ENCODE peak calls at places on chromosomes 16 and 17, in four cellular contexts. N, A, E and Q are unnamed samples.

GRCh38 chr17:64024781-64025731 is 4.6 kb upstream of the ICAM2 start:
- DNase-seq in A (no peak), N (no peak), E (no peak), Q (peak; percentile 61)

GRCh38 chr16:17251496-17251895 is 219.3 kb downstream of the XYLT1 start:
- DNase-seq in N (no peak), A (no peak), E (no peak), Q (no peak)

GRCh38 chr16:11224096-11224893 is 31.7 kb downstream of the SOCS1 start:
- DNase-seq in N (no peak), E (peak; percentile 91), A (peak; percentile 86), Q (peak; percentile 86)

GRCh38 chr16:58614212-58614611 is 15.4 kb downstream of the CNOT1 start:
- DNase-seq in E (no peak), N (no peak), A (no peak), Q (no peak)

GRCh38 chr17:36095992-36096391 is 6.0 kb upstream of the CCL3 start:
- DNase-seq in N (peak; percentile 56), E (no peak), A (no peak), Q (no peak)

GRCh38 chr16:69567031-69567680 is 1.4 kb downstream of the NFAT5 start:
- DNase-seq in N (peak; percentile 9), A (no peak), E (no peak), Q (no peak)

GRCh38 chr16:80606221-80606766 is 65.5 kb downstream of the DYNLRB2 start:
- DNase-seq in N (no peak), E (no peak), A (no peak), Q (no peak)

GRCh38 chr16:47873434-47873833 is 282.4 kb downstream of the ABCC12 start:
- DNase-seq in N (no peak), A (no peak), E (no peak), Q (no peak)

GRCh38 chr16:4865231-4865860 is 18.1 kb downstream of the UBN1 start:
- DNase-seq in E (no peak), A (no peak), N (no peak), Q (no peak)

GRCh38 chr17:60947100-60947499 is 269.4 kb downstream of the BCAS3 start:
- DNase-seq in N (no peak), E (no peak), A (no peak), Q (no peak)

GRCh38 chr17:75723201-75723930 is 2.1 kb downstream of the ITGB4 start:
- DNase-seq in A (peak; percentile 91), N (no peak), E (peak; percentile 50), Q (no peak)

GRCh38 chr17:66301418-66301863 is 972 bp upstream of the PRKCA start:
- DNase-seq in E (no peak), A (peak; percentile 10), N (no peak), Q (no peak)

GRCh38 chr16:920722-921121 is 50.1 kb downstream of the LMF1 start:
- DNase-seq in E (no peak), N (no peak), A (no peak), Q (no peak)

GRCh38 chr16:67017451-67017750 is 11.5 kb upstream of the CBFB start:
- DNase-seq in A (no peak), E (no peak), N (no peak), Q (peak; percentile 44)

GRCh38 chr16:2857451-2858244 is at the start of gene PRSS22:
- DNase-seq in N (no peak), E (peak; percentile 81), A (peak; percentile 75), Q (no peak)

GRCh38 chr17:69012895-69013805 is 47.6 kb downstream of the ABCA9 start:
- DNase-seq in N (no peak), E (no peak), A (no peak), Q (no peak)

GRCh38 chr16:1357906-1358566 is 6.3 kb downstream of the GNPTG start:
- DNase-seq in A (no peak), N (no peak), E (no peak), Q (no peak)

GRCh38 chr16:8858994-8859912 is 9.6 kb downstream of the CARHSP1 start:
- DNase-seq in E (peak; percentile 39), A (no peak), N (no peak), Q (peak; percentile 67)

GRCh38 chr16:17606460-17606859 is 135.7 kb upstream of the XYLT1 start:
- DNase-seq in N (no peak), E (no peak), A (no peak), Q (no peak)

GRCh38 chr16:414395-415169 is 10.9 kb upstream of the RAB11FIP3 start:
- DNase-seq in A (no peak), N (no peak), E (no peak), Q (no peak)

GRCh38 chr16:9798474-9798873 is 383.8 kb downstream of the GRIN2A start:
- DNase-seq in E (no peak), N (no peak), A (no peak), Q (no peak)

GRCh38 chr17:77304746-77305473 is 164.1 kb downstream of the SEC14L1 start:
- DNase-seq in E (no peak), N (no peak), A (peak; percentile 66), Q (no peak)

GRCh38 chr16:87056083-87056482 is 261.1 kb downstream of the C16orf95 start:
- DNase-seq in E (no peak), N (no peak), A (no peak), Q (peak; percentile 41)

GRCh38 chr17:35846055-35846809 is 22.5 kb downstream of the HEATR9 start:
- DNase-seq in A (no peak), E (no peak), N (no peak), Q (no peak)

GRCh38 chr16:72859581-72859980 is 188.3 kb downstream of the ZFHX3 start:
- DNase-seq in E (no peak), N (no peak), A (no peak), Q (no peak)

DNA sequence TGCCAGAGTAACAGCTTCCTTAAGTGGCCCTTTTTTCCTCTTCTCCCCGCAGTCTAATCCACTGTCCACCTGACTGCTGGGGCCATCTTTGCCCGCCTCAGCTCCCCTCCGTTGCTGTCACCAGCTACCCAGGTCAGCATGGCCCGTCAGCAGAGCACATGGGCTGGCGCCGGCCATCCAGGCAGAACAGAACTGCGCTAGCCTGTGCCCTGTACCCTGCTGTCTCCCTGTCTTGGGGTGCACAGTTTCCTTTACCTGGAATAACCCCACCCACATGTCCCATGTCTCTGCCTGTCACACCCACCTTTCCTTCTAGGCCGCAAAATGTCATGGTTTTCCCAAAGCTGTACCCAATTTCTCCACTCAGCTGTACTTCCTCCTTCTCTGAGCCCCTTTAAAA is 55.7 kb downstream of the GNAO1 start:
- DNase-seq in A (no peak), N (no peak), E (no peak), Q (peak; percentile 56)
- H3K9me3 ChIP-seq in A (no peaks in the 10 kb centered on the region), N (no peaks in the 10 kb centered on the region), E (no peaks in the 10 kb centered on the region), Q (no peaks in the 10 kb centered on the region)

DNA sequence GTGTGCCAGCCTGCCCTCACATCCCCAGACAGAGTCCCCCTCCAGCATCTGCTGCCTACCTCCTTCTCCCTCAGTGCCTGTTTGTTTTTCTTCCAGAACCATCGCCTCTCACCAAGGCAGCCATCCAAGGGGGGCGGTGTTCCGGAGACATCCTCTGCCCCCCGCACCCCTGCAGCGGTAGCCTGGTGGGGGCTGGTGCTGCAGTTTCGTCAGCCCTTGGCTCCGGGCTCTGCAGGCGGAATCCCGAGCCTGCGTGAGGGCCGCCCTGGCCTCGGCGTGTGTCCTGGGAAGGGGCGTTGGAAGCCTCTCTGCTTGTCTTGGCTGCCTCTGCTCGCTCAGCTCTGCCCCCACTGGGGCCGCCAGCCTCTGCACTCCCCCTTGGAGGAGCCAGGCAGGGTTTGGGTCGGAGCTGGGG is 126.0 kb upstream of the CIBAR2 start:
- DNase-seq in N (no peak), A (peak; percentile 58), E (peak; percentile 70), Q (peak; percentile 93)
- TF ChIP-seq CTCF in N (no peak), A (no peak), E (no peak), Q (no peak)

GRCh38 chr16:35152067-35152627 is 1692.7 kb downstream of the TP53TG3F start:
- DNase-seq in E (peak; percentile 7), N (no peak), A (no peak), Q (no peak)
- H3K9me3 ChIP-seq in E (peaks cover 6% of the 10 kb centered on the region), N (no peaks in the 10 kb centered on the region), A (peaks cover 4% of the 10 kb centered on the region), Q (no peaks in the 10 kb centered on the region)

DNA sequence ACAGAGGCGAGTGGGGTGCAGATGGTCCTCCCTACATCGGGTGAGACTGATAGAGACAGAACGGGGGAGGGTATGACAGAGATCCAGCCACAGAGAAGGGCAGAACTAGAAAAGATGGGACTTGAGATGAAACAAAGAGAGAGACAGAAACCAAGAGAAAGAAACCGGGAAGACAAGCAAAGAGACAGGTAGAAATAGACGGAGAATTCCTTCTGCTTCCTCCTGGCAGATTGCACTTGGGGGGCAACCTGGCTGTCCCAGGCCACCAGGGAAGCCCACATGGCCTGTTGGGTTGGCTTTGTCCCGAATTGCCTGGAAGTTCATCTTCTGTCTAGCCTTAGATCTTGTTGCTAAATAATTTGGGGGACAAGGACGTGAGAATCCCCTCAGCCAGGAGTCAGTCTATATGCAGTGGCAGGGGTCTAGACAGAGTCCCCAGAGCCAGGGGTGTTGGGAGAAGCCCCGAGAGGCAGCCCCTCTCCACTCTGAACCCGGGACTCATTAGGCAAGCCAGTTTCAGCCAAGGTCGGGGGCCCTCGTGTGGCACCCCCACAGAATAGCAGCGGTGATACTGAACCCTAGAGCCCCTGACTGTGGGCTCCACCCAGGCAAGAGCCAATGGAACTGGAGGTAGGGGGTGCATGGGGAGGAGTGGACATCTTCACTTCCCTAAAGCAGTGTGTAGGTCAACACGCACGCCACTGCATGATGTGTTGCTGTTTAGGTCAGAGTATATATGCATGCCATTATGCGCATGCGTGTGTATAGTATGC is 626 bp upstream of the TSPOAP1 start:
- DNase-seq in A (peak; percentile 53), E (peak; percentile 78), N (peak; percentile 96), Q (no peak)
- TF ChIP-seq CTCF in A (peak; percentile 19), E (peak; percentile 42), N (peak; percentile 77), Q (no peak)

GRCh38 chr17:28991779-28992178 is 14.1 kb downstream of the SEZ6 start:
- DNase-seq in E (no peak), N (no peak), A (no peak), Q (no peak)
- H3K9me3 ChIP-seq in E (no peaks in the 10 kb centered on the region), N (no peaks in the 10 kb centered on the region), A (no peaks in the 10 kb centered on the region), Q (no peaks in the 10 kb centered on the region)

GRCh38 chr16:55508941-55509920 is at the start of gene LPCAT2:
- DNase-seq in E (peak; percentile 96), A (peak; percentile 86), N (peak; percentile 66), Q (peak; percentile 88)

GRCh38 chr16:55515110-55515509 is 6.2 kb downstream of the LPCAT2 start:
- DNase-seq in N (no peak), E (no peak), A (no peak), Q (no peak)

GRCh38 chr16:55510185-55510805 is 1.4 kb downstream of the LPCAT2 start:
- DNase-seq in E (no peak), N (no peak), A (no peak), Q (no peak)

GRCh38 chr16:55512941-55513340 is 4.1 kb downstream of the LPCAT2 start:
- DNase-seq in A (no peak), E (no peak), N (no peak), Q (no peak)

GRCh38 chr16:55513616-55514015 is 4.7 kb downstream of the LPCAT2 start:
- DNase-seq in N (no peak), E (no peak), A (no peak), Q (no peak)
- TF ChIP-seq CTCF in N (no peak), E (no peak), A (no peak), Q (no peak)

GRCh38 chr16:35687781-35688180 is 2228.4 kb downstream of the TP53TG3F start:
- DNase-seq in N (peak; percentile 71), A (no peak), E (no peak), Q (no peak)
- H3K9me3 ChIP-seq in N (no peaks in the 10 kb centered on the region), A (peaks cover 11% of the 10 kb centered on the region), E (peaks cover 8% of the 10 kb centered on the region), Q (peaks cover 26% of the 10 kb centered on the region)